ENCODE peak calls at places on chromosome 15, in five cellular contexts. I, X, D, V and N are unnamed samples.

GRCh38 chr15:99450896-99451358 is 114.9 kb upstream of the MEF2A start:
- DNase-seq in D (peak), X (no peak), I (peak), V (peak), N (peak)

GRCh38 chr15:69172854-69173253 is 12.4 kb downstream of the GLCE start:
- DNase-seq in X (no peak), D (no peak), I (no peak), V (peak), N (no peak)

GRCh38 chr15:70608156-70608555 is 155.2 kb downstream of the UACA start:
- DNase-seq in D (no peak), X (peak), V (no peak), I (peak), N (no peak)

GRCh38 chr15:31353931-31354330 is 27.3 kb downstream of the KLF13 start:
- DNase-seq in I (peak), X (peak), D (peak), V (no peak), N (peak)

GRCh38 chr15:29024681-29025080 is 138.9 kb downstream of the APBA2 start:
- DNase-seq in D (no peak), I (no peak), V (no peak), X (no peak), N (no peak)

GRCh38 chr15:99029358-99029871 is 21.8 kb upstream of the PGPEP1L start:
- DNase-seq in D (no peak), I (no peak), X (no peak), V (no peak), N (no peak)

GRCh38 chr15:101264011-101264410 is 12.2 kb upstream of the CHSY1 start:
- DNase-seq in I (no peak), D (peak), V (no peak), X (no peak), N (peak)

GRCh38 chr15:68023307-68024101 is 30.6 kb upstream of the PIAS1 start:
- DNase-seq in I (no peak), V (no peak), X (no peak), D (no peak), N (no peak)

GRCh38 chr15:91208366-91208765 is 108.3 kb downstream of the SV2B start:
- DNase-seq in I (no peak), V (no peak), D (no peak), X (no peak), N (no peak)

GRCh38 chr15:73541479-73541878 is 91.7 kb downstream of the NPTN start:
- DNase-seq in X (no peak), D (no peak), V (peak), I (no peak), N (no peak)

GRCh38 chr15:73386886-73387506 is 18.2 kb upstream of the HCN4 start:
- DNase-seq in I (no peak), X (no peak), D (no peak), V (no peak), N (no peak)